ENCODE peak calls at places on chromosomes 6 and 20, in five cellular contexts. Z, K, Q, S and R are unnamed samples.

GRCh38 chr6:167782698-167783517 is 43.8 kb upstream of the AFDN start:
- DNase-seq in Z (no peak), K (no peak), Q (no peak), S (no peak), R (no peak)

GRCh38 chr20:219290-220115 is 7.6 kb upstream of the DEFB129 start:
- DNase-seq in Z (peak; percentile 14), K (peak; percentile 43), Q (no peak), S (no peak), R (peak; percentile 26)

GRCh38 chr20:33672426-33673114 is 1.7 kb downstream of the NECAB3 start:
- DNase-seq in Z (peak; percentile 73), K (peak; percentile 55), Q (no peak), S (no peak), R (peak; percentile 65)

GRCh38 chr6:79246891-79247290 is 12.4 kb upstream of the HMGN3 start:
- DNase-seq in Z (no peak), K (no peak), Q (no peak), S (no peak), R (no peak)

GRCh38 chr20:33518071-33518470 is 28.2 kb downstream of the CBFA2T2 start:
- DNase-seq in Z (no peak), K (no peak), Q (no peak), S (no peak), R (no peak)

GRCh38 chr6:84442241-84442640 is 214.8 kb upstream of the CEP162 start:
- DNase-seq in Z (no peak), K (no peak), Q (no peak), S (no peak), R (no peak)

GRCh38 chr20:35342154-35342769 is 50.0 kb upstream of the FAM83C start:
- DNase-seq in Z (no peak), K (no peak), Q (no peak), S (no peak), R (peak; percentile 44)

GRCh38 chr6:101912266-101912665 is 518.8 kb downstream of the GRIK2 start:
- DNase-seq in Z (no peak), K (no peak), Q (no peak), S (no peak), R (no peak)

GRCh38 chr6:105619971-105620741 is 217.3 kb upstream of the PREP start:
- DNase-seq in Z (no peak), K (no peak), Q (no peak), S (no peak), R (no peak)

GRCh38 chr20:17972121-17972520 is 3.3 kb downstream of the MGME1 start:
- DNase-seq in Z (no peak), K (no peak), Q (no peak), S (no peak), R (no peak)

GRCh38 chr6:13485923-13486557 is 1.4 kb downstream of the GFOD1 start:
- DNase-seq in Z (peak; percentile 31), K (peak; percentile 55), Q (peak; percentile 51), S (peak; percentile 60), R (peak; percentile 54)

GRCh38 chr6:133595076-133595868 is 293.6 kb upstream of the TCF21 start:
- DNase-seq in Z (no peak), K (no peak), Q (no peak), S (no peak), R (no peak)

GRCh38 chr6:78867020-78867369 is 356 bp upstream of the IRAK1BP1 start:
- DNase-seq in Z (peak; percentile 20), K (no peak), Q (no peak), S (no peak), R (no peak)

GRCh38 chr6:3848380-3848779 is 793 bp upstream of the FAM50B start:
- DNase-seq in Z (no peak), K (no peak), Q (no peak), S (no peak), R (peak; percentile 12)

GRCh38 chr6:167091149-167092107 is 31.5 kb upstream of the CCR6 start:
- DNase-seq in Z (no peak), K (no peak), Q (no peak), S (peak; percentile 36), R (no peak)

GRCh38 chr6:31568537-31568961 is 3.5 kb upstream of the LTA start:
- DNase-seq in Z (no peak), K (no peak), Q (no peak), S (no peak), R (no peak)

GRCh38 chr6:91167846-91168245 is 581.0 kb upstream of the MAP3K7 start:
- DNase-seq in Z (no peak), K (no peak), Q (no peak), S (no peak), R (no peak)

GRCh38 chr20:25065625-25066338 is 7.8 kb upstream of the ACSS1 start:
- DNase-seq in Z (peak; percentile 73), K (peak; percentile 48), Q (no peak), S (peak; percentile 68), R (peak; percentile 56)

GRCh38 chr6:144777249-144777648 is 492.1 kb downstream of the UTRN start:
- DNase-seq in Z (no peak), K (no peak), Q (no peak), S (no peak), R (no peak)

GRCh38 chr6:138430361-138431145 is 26.5 kb downstream of the HEBP2 start:
- DNase-seq in Z (no peak), K (no peak), Q (no peak), S (peak; percentile 81), R (no peak)

GRCh38 chr6:51526049-51526448 is 561.4 kb downstream of the PKHD1 start:
- DNase-seq in Z (no peak), K (no peak), Q (no peak), S (no peak), R (no peak)

GRCh38 chr20:37503256-37503927 is 17.7 kb upstream of the NNAT start:
- DNase-seq in Z (no peak), K (no peak), Q (no peak), S (peak; percentile 59), R (no peak)

GRCh38 chr6:117167520-117168271 is 97.7 kb upstream of the VGLL2 start:
- DNase-seq in Z (no peak), K (no peak), Q (no peak), S (no peak), R (no peak)

GRCh38 chr6:122621638-122622037 is 11.4 kb downstream of the PKIB start:
- DNase-seq in Z (no peak), K (peak; percentile 27), Q (no peak), S (no peak), R (no peak)